ENCODE peak calls at places on chromosomes 3 and 15, in five cellular contexts. K, J, S, Z and G are unnamed samples.

GRCh38 chr3:94293793-94294195 is 230.9 kb downstream of the NSUN3 start:
- DNase-seq in K (no peak), J (no peak), S (no peak), Z (no peak), G (no peak)

GRCh38 chr3:7999363-7999762 is 502.3 kb upstream of the LMCD1 start:
- DNase-seq in K (no peak), S (peak; percentile 49), J (no peak), Z (no peak), G (peak; percentile 27)

GRCh38 chr3:12193485-12194165 is 34.9 kb upstream of the TIMP4 start:
- DNase-seq in K (peak; percentile 52), Z (no peak), S (no peak), J (peak; percentile 75), G (no peak)

GRCh38 chr3:95049841-95050240 is 987.0 kb downstream of the NSUN3 start:
- DNase-seq in J (no peak), K (no peak), S (no peak), Z (no peak), G (no peak)

GRCh38 chr15:78810377-78811123 is 714 bp downstream of the ADAMTS7 start:
- DNase-seq in K (no peak), J (no peak), S (peak; percentile 60), Z (peak; percentile 36), G (peak; percentile 77)

GRCh38 chr3:53708001-53708621 is 138.1 kb downstream of the CHDH start:
- DNase-seq in S (no peak), Z (no peak), J (no peak), K (no peak), G (peak; percentile 29)

GRCh38 chr3:188151438-188151837 is 2.5 kb upstream of the LPP start:
- DNase-seq in J (no peak), K (no peak), S (no peak), Z (no peak), G (no peak)

GRCh38 chr3:130755666-130756065 is 9.0 kb upstream of the PIK3R4 start:
- DNase-seq in J (no peak), Z (no peak), S (no peak), K (no peak), G (no peak)

GRCh38 chr15:31366169-31366734 is 39.6 kb downstream of the KLF13 start:
- DNase-seq in S (no peak), K (no peak), J (no peak), Z (no peak), G (no peak)

GRCh38 chr3:38992117-38992779 is 59.5 kb downstream of the SCN11A start:
- DNase-seq in S (no peak), Z (no peak), K (no peak), J (no peak), G (no peak)

GRCh38 chr15:39304201-39304841 is 276.6 kb upstream of the THBS1 start:
- DNase-seq in S (no peak), K (no peak), J (no peak), Z (no peak), G (no peak)

GRCh38 chr3:60010778-60011177 is 961.0 kb upstream of the CFAP20DC start:
- DNase-seq in J (peak; percentile 65), Z (no peak), S (no peak), K (no peak), G (no peak)

GRCh38 chr3:64808056-64808455 is 120.3 kb upstream of the ADAMTS9 start:
- DNase-seq in Z (no peak), J (no peak), K (no peak), S (no peak), G (no peak)

GRCh38 chr3:94146455-94146854 is 83.6 kb downstream of the NSUN3 start:
- DNase-seq in J (no peak), K (no peak), Z (no peak), S (no peak), G (no peak)

GRCh38 chr15:91530279-91530678 is 323.2 kb upstream of the SLCO3A1 start:
- DNase-seq in Z (no peak), K (no peak), J (no peak), S (no peak), G (no peak)

GRCh38 chr3:15974647-15975046 is 176.9 kb upstream of the ANKRD28 start:
- DNase-seq in K (no peak), Z (peak; percentile 26), S (peak; percentile 78), J (no peak), G (peak; percentile 85)

GRCh38 chr15:78399081-78399480 is 38.9 kb upstream of the IREB2 start:
- DNase-seq in K (no peak), Z (no peak), S (no peak), J (no peak), G (no peak)

GRCh38 chr15:56918907-56919707 is 663 bp downstream of the TCF12 start:
- DNase-seq in Z (peak; percentile 58), J (no peak), K (peak; percentile 25), S (peak; percentile 60), G (no peak)

GRCh38 chr3:74537164-74537563 is 77.3 kb downstream of the CNTN3 start:
- DNase-seq in J (no peak), S (no peak), K (no peak), Z (no peak), G (no peak)

GRCh38 chr15:48940508-48940907 is 23.2 kb downstream of the SHC4 start:
- DNase-seq in K (no peak), J (peak; percentile 81), Z (no peak), S (no peak), G (no peak)

GRCh38 chr3:139117136-139117675 is 72.5 kb upstream of the PRR23C start:
- DNase-seq in Z (no peak), J (no peak), S (no peak), K (no peak), G (peak; percentile 4)

GRCh38 chr3:73485877-73486311 is 138.8 kb downstream of the PDZRN3 start:
- DNase-seq in K (no peak), S (no peak), J (no peak), Z (no peak), G (no peak)

GRCh38 chr3:52190294-52190841 is 7.6 kb upstream of the ALAS1 start:
- DNase-seq in J (no peak), S (no peak), Z (no peak), K (no peak), G (no peak)

GRCh38 chr15:50415752-50416404 is 8.3 kb upstream of the USP8 start:
- DNase-seq in S (no peak), Z (no peak), K (peak; percentile 43), J (no peak), G (no peak)

GRCh38 chr3:189588061-189588817 is 43.0 kb upstream of the TP63 start:
- DNase-seq in K (no peak), Z (no peak), J (no peak), S (no peak), G (no peak)

DNA sequence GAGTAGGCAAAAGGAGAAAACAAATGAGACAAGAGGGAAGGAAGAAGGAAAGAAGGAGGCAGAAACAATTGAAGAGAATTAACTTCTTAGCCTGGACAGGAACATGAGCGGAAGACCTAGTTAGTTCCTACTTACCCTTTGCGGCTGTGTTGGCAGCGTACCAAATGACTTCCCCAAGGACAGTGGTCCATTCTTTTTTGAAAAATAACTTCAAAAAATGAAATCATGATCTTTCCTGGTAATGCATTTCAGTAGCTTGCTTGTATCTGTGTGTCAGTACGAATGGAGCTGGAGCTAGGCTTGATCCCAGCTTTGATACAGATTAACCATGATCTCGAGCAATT is 41.5 kb upstream of the CFAP161 start:
- DNase-seq in J (no peak), S (no peak), K (no peak), Z (no peak), G (no peak)
- TF ChIP-seq ATF2 in J (no peak), S (no peak), K (no peak), Z (no peak), G (no peak)

DNA sequence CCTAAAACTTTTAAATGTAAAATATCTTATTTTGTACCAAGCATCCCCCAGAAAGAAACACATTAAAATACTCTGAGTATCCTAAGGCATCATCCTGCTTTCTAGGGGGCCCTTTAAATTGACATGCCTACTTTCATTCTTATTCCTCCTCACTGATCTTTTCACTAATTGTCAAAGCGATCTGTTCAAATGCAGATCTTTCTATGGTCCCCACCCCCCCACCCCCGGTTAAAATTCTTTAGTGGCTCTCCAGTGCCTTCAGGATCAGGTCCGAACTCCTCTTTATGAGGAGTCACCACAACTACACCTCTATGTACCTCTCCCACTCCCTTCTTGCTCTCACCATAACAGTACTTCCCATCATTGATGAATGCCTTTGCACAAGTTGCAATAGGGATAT is 19.2 kb upstream of the TFDP2 start:
- DNase-seq in Z (no peak), K (no peak), J (no peak), S (no peak), G (no peak)
- TF ChIP-seq ATF2 in Z (no peak), K (no peak), J (no peak), S (no peak), G (no peak)

GRCh38 chr3:128970741-128971048 is 23.2 kb downstream of the CFAP92 start:
- DNase-seq in S (no peak), Z (no peak), J (no peak), K (no peak), G (no peak)

GRCh38 chr3:128973988-128974564 is 19.8 kb downstream of the CFAP92 start:
- DNase-seq in Z (no peak), K (no peak), J (no peak), S (no peak), G (no peak)

GRCh38 chr3:128967748-128968147 is 26.1 kb downstream of the CFAP92 start:
- DNase-seq in Z (no peak), S (no peak), K (no peak), J (no peak), G (no peak)

GRCh38 chr3:128969993-128970740 is 23.7 kb downstream of the CFAP92 start:
- DNase-seq in K (peak; percentile 25), J (no peak), S (peak; percentile 69), Z (peak; percentile 46), G (peak; percentile 78)

DNA sequence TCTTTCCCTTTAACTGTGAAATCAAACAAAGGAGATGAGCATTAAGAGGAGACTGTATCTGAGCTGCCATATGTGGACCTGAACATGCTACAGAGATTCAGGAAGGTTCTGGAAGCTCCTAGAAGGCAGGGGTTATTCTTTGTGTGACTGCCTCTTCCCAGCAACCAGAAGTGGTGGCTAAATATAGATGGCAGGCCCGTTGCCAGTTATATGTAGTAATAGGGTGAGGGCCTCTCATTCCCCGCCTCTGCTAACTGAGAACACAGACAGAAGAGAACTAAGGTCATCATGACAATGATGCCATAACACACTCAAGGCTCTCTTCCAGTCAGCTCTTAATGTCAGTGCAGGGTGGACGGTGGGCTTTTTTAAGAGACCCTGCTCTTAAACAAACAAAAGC is 22.5 kb downstream of the CFAP92 start:
- DNase-seq in Z (no peak), S (no peak), K (no peak), J (no peak), G (no peak)
- TF ChIP-seq ATF2 in Z (no peak), S (no peak), K (no peak), J (no peak), G (no peak)

GRCh38 chr3:127903596-127903995 is 11.4 kb upstream of the KBTBD12 start:
- DNase-seq in J (no peak), Z (no peak), K (no peak), S (no peak), G (no peak)

GRCh38 chr3:127899200-127899599 is 15.8 kb upstream of the KBTBD12 start:
- DNase-seq in J (no peak), Z (no peak), K (no peak), S (no peak), G (no peak)

GRCh38 chr3:127900536-127900935 is 14.5 kb upstream of the KBTBD12 start:
- DNase-seq in J (no peak), K (no peak), Z (no peak), S (no peak), G (no peak)

GRCh38 chr3:127902486-127902885 is 12.5 kb upstream of the KBTBD12 start:
- DNase-seq in J (no peak), S (no peak), K (no peak), Z (no peak), G (no peak)

GRCh38 chr3:127899769-127900168 is 15.3 kb upstream of the KBTBD12 start:
- DNase-seq in S (no peak), Z (no peak), K (no peak), J (no peak), G (no peak)
- TF ChIP-seq ATF2 in S (no peak), Z (no peak), K (no peak), J (no peak), G (no peak)